ENCODE peak calls at places on chromosomes 6 and 20, in four cellular contexts. U is DND-41, E is neural progenitor cell, S is IMR-90. B is an unnamed sample.

GRCh38 chr20:11844691-11845090 is 73.0 kb upstream of the BTBD3 start:
- DNase-seq in U (no peak), S (no peak), E (no peak), B (no peak)

GRCh38 chr6:49664817-49665216 is 28.2 kb upstream of the RHAG start:
- DNase-seq in S (no peak), E (no peak), U (no peak), B (no peak)

GRCh38 chr6:41428995-41429417 is 93.6 kb downstream of the NCR2 start:
- DNase-seq in E (no peak), S (peak; percentile 18), U (peak; percentile 55), B (peak; percentile 52)

GRCh38 chr6:11537229-11538048 is at the start of gene TMEM170B:
- DNase-seq in U (peak; percentile 96), S (peak; percentile 81), E (peak; percentile 96), B (peak; percentile 95)

GRCh38 chr6:89009624-89010059 is 46.2 kb upstream of the RNGTT start:
- DNase-seq in S (no peak), U (no peak), E (no peak), B (no peak)

GRCh38 chr6:33781105-33781975 is 7.6 kb downstream of the LEMD2 start:
- DNase-seq in E (peak; percentile 84), S (no peak), U (no peak), B (peak; percentile 93)

GRCh38 chr20:56111951-56112730 is 106.8 kb upstream of the CBLN4 start:
- DNase-seq in S (no peak), E (no peak), U (no peak), B (no peak)

GRCh38 chr6:12066297-12066696 is 54.2 kb downstream of the HIVEP1 start:
- DNase-seq in S (peak; percentile 19), E (no peak), U (no peak), B (no peak)

GRCh38 chr20:53657289-53657678 is 63.6 kb upstream of the ZNF217 start:
- DNase-seq in U (no peak), S (no peak), E (no peak), B (no peak)
- H3K27me3 ChIP-seq in U (no peaks in the 10 kb centered on the region), S (no peaks in the 10 kb centered on the region), E (no peaks in the 10 kb centered on the region), B (no peaks in the 10 kb centered on the region)

DNA sequence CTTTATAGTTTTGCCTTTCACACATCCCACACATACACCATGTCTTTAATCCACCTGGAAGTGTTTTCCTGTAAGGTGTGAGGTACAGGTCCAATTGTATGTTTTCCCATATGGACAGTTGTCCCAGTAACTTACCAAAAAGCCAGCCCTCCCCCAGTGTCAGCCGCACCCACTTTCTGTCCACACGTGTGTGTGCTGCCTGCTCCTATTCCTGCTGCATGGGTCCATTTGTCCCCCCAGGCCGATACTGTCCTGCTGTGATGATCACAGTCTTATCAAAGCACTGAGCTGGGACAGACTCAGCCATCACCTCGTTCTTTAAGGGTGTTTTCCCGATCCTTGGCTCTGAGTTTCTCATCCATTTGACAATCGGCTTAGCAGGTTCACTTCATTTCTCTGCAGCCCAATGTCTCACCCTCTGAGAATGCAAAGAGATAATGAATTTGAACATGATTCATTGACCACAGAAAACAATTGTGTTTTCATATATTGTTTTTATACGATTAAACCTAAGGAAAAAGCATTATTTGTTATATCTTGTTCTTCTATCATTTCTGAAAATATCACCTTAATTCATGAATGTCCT is 9.6 kb downstream of the VSX1 start:
- DNase-seq in E (no peak), U (no peak), S (no peak), B (peak; percentile 38)
- TF ChIP-seq CTCF in E (no peak), U (no peak), S (no peak), B (no peak)

GRCh38 chr20:63854766-63855362 is 6.4 kb upstream of the ABHD16B start:
- DNase-seq in S (no peak), U (no peak), E (peak; percentile 47), B (peak; percentile 65)
- H3K9ac ChIP-seq in S (no peak overlapping the region), U (no peak overlapping the region), E (no peak overlapping the region), B (no peak overlapping the region)

DNA sequence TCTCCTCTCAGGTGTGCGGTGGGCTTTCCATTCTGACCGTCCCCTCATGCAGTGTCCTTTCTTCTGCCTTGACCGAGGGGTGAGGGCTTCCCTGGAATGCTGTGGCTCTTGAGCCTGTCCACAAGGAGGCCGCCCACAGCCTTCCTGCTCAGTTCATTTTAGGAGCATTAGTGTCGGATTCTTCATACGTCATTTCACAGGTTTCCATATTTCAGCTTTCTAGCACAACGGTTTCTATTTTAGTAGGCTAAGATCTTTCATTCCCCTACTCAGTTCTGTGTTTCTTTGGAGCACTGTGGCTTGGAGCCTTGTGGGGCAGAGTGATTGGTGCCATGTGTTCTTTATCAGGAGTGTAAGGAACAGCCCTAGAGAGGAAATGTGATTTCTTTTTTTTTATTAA is 5.5 kb downstream of the PPP1R3G start:
- DNase-seq in S (no peak), E (no peak), U (no peak), B (no peak)
- H3K27me3 ChIP-seq in S (peaks cover 60% of the 10 kb centered on the region), E (peaks cover 41% of the 10 kb centered on the region), U (no peaks in the 10 kb centered on the region), B (peaks cover 42% of the 10 kb centered on the region)

DNA sequence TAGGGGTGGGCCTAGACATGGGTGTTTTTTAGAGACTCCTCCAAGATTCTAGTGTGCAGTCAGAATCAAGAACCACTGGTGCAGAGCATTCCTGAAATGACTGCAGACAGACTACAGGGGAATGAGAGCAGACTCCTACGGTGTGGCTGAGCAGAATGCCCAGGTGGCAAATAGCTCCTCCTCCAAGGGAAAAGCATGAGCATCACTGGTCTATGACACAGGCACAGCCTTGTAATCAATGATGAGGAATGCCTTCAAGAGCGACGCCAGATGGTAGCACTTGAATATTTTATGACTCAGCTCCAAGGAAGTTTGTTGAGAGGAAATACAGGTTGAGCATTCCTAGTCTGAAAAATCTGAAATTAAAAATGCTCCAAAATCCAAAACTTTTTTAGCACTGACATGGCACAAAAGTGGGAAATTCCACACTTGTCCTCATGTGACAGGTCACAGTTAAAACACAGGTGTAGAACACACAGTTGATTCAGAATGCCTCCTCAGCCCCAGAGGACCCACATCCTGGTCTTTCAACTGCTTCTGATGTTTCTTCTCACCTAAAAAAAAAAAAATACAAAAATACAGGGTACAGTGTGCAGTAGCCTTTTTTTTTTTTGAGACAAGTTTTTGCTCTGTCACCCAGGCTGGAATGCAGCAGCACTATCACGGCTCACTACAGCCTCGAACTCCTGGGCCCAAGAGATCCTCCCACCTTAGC is 10.5 kb upstream of the FAM8A1 start:
- DNase-seq in U (peak; percentile 29), S (peak; percentile 95), E (peak; percentile 11), B (no peak)
- TF ChIP-seq CTCF in U (no peak), S (peak; percentile 12), E (no peak), B (no peak)

GRCh38 chr20:53941680-53942079 is 128.7 kb downstream of the BCAS1 start:
- DNase-seq in U (no peak), E (no peak), S (no peak), B (no peak)

GRCh38 chr20:53940883-53941546 is 129.4 kb downstream of the BCAS1 start:
- DNase-seq in U (no peak), S (peak; percentile 94), E (peak; percentile 51), B (no peak)

GRCh38 chr20:53942973-53943372 is 127.4 kb downstream of the BCAS1 start:
- DNase-seq in E (no peak), S (no peak), U (no peak), B (no peak)

GRCh38 chr20:53943522-53944291 is 126.7 kb downstream of the BCAS1 start:
- DNase-seq in U (peak; percentile 39), S (peak; percentile 39), E (no peak), B (no peak)

DNA sequence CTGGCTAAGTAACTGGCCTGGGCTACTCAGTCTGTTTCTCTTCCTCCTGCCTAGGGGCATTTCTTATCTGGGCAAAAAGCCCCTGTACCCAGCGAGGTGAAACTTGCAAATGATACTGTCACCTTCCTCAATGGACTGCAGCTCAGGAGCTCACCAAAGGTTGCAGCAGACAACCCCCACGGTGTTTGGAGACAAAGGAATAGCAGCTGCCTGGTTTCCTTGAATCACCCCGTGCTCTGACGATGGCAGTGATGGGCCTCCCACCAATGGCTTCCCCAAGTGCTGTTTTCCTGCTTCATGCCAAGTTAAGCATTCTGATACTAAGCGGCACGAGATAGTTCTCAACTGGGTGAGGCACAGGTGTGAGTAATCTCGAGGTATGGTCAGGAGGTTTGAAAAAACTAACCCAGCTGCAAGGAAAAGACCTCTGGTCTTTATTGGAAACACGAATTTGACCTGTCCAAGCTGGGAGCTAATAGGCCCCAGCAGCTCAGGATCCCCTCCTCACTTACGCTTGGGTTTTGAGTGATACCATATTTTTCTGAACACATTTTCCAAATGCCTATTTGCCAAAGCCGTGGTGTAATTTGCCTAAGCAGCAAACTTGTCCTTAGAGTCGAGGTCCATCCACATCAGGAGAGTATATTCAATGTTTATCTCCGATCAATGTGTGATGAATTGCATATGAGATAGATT is 128.1 kb downstream of the BCAS1 start:
- DNase-seq in S (no peak), U (no peak), E (peak; percentile 73), B (peak; percentile 88)
- H3K9ac ChIP-seq in S (no peak overlapping the region), U (no peak overlapping the region), E (no peak overlapping the region), B (peak overlapping the region; percentile 26)

DNA sequence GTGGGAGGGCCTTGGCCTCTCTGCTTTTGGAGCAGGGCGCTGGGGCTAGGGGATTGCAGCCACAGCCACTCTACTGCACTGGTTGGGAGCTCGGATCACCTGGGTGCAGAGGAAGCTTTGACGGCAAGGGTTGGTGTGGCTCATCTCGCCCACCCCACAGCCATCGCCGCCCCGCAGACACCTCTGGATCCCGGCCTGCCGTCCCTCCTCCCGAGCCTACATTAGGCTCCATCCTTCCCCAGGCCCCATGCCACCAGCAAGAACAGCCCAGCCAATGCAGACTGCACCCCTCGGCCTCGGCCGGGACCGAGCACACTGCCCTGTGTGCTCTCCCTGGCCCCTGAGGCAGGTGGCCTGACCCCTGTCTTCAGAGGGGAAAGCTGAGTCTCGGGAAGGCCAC is 6.3 kb upstream of the NKAIN4 start:
- DNase-seq in U (no peak), S (no peak), E (no peak), B (no peak)
- H3K27me3 ChIP-seq in U (peaks cover 6% of the 10 kb centered on the region), S (peaks cover 83% of the 10 kb centered on the region), E (no peaks in the 10 kb centered on the region), B (peaks cover 17% of the 10 kb centered on the region)

GRCh38 chr20:34190679-34191090 is 50.5 kb upstream of the ASIP start:
- DNase-seq in E (peak; percentile 89), U (peak; percentile 58), S (peak; percentile 87), B (peak; percentile 92)
- TF ChIP-seq CTCF in E (peak; percentile 91), U (peak; percentile 86), S (peak; percentile 89), B (peak; percentile 99)

GRCh38 chr6:112665815-112666214 is 318.7 kb downstream of the RFPL4B start:
- DNase-seq in E (no peak), S (peak; percentile 77), U (no peak), B (no peak)
- H3K9ac ChIP-seq in E (no peak overlapping the region), S (no peak overlapping the region), U (no peak overlapping the region), B (no peak overlapping the region)

GRCh38 chr20:59301343-59302007 is 1.1 kb downstream of the EDN3 start:
- DNase-seq in E (no peak), U (no peak), S (no peak), B (no peak)
- H3K27me3 ChIP-seq in E (peaks cover 87% of the 10 kb centered on the region), U (peaks cover 6% of the 10 kb centered on the region), S (no peaks in the 10 kb centered on the region), B (peaks cover 87% of the 10 kb centered on the region)